ENCODE peak calls at places on chromosomes 7 and 10, in five cellular contexts. C, N, F, Q and A are unnamed samples.

GRCh38 chr7:2114052-2114451 is 118.7 kb downstream of the MAD1L1 start:
- DNase-seq in F (no peak), N (peak), C (peak), Q (peak), A (no peak)

GRCh38 chr10:110137142-110137545 is 70.3 kb upstream of the MXI1 start:
- DNase-seq in Q (peak), N (peak), C (peak), F (peak), A (peak)

GRCh38 chr7:123348700-123349099 is 148.9 kb upstream of the SLC13A1 start:
- DNase-seq in F (no peak), C (no peak), N (no peak), Q (no peak), A (no peak)

GRCh38 chr10:121426307-121426706 is 171.9 kb downstream of the FGFR2 start:
- DNase-seq in F (no peak), N (no peak), C (no peak), Q (no peak), A (no peak)

GRCh38 chr7:16978358-16979244 is 96.8 kb upstream of the AGR3 start:
- DNase-seq in N (peak), Q (peak), C (peak), F (no peak), A (no peak)

GRCh38 chr10:71314028-71314693 is 4.9 kb upstream of the SLC29A3 start:
- DNase-seq in N (no peak), F (no peak), Q (peak), C (peak), A (peak)

GRCh38 chr7:25069900-25070443 is 55.1 kb downstream of the CYCS start:
- DNase-seq in Q (peak), N (peak), C (peak), F (peak), A (peak)

GRCh38 chr10:123633636-123634035 is 32.5 kb upstream of the GPR26 start:
- DNase-seq in C (no peak), N (no peak), F (no peak), Q (no peak), A (no peak)

GRCh38 chr10:15222511-15222910 is 54.0 kb upstream of the NMT2 start:
- DNase-seq in C (no peak), Q (peak), F (no peak), N (no peak), A (no peak)

GRCh38 chr7:70183278-70183677 is 585.0 kb downstream of the AUTS2 start:
- DNase-seq in C (no peak), F (no peak), N (no peak), Q (no peak), A (no peak)

GRCh38 chr7:25944777-25945176 is 207.2 kb upstream of the NFE2L3 start:
- DNase-seq in C (no peak), Q (no peak), F (peak), N (no peak), A (no peak)

GRCh38 chr10:77405771-77406241 is 231.8 kb downstream of the KCNMA1 start:
- DNase-seq in N (peak), F (peak), C (peak), Q (peak), A (peak)